ENCODE peak calls at places on chromosomes 5 and 9, in four cellular contexts. G is progenitor cell of endocrine pancreas, H is NCI-H446 treated with DMSO at 0.1 percent for 48 hours, C is HEK293T. S is an unnamed sample.

GRCh38 chr9:123310551-123311249 is 42.3 kb upstream of the STRBP start:
- DNase-seq in G (no peak), H (no peak), C (no peak), S (no peak)

GRCh38 chr5:145830594-145830993 is 4.5 kb downstream of the PRELID2 start:
- DNase-seq in G (no peak), H (no peak), C (no peak), S (no peak)

GRCh38 chr9:106976772-106977171 is 113.8 kb downstream of the ZNF462 start:
- DNase-seq in G (no peak), H (no peak), C (no peak), S (no peak)

GRCh38 chr9:83034587-83034986 is 28.4 kb downstream of the RASEF start:
- DNase-seq in G (no peak), H (no peak), C (no peak), S (no peak)

GRCh38 chr5:178216779-178217178 is 12.4 kb downstream of the HNRNPAB start:
- DNase-seq in G (no peak), H (no peak), C (no peak), S (peak; percentile 18)

GRCh38 chr5:132009706-132010405 is 1.6 kb downstream of the ACSL6 start:
- DNase-seq in G (no peak), H (no peak), C (no peak), S (no peak)

GRCh38 chr9:27569406-27569805 is 3.9 kb downstream of the C9orf72 start:
- DNase-seq in G (no peak), H (no peak), C (no peak), S (no peak)

GRCh38 chr5:178483620-178484019 is 106.6 kb downstream of the COL23A1 start:
- DNase-seq in G (no peak), H (no peak), C (no peak), S (no peak)

GRCh38 chr5:51484326-51484725 is 101.1 kb downstream of the ISL1 start:
- DNase-seq in G (no peak), H (no peak), C (no peak), S (no peak)

GRCh38 chr5:17802256-17802655 is 168.0 kb downstream of the TAF11L14 start:
- DNase-seq in G (no peak), H (peak; percentile 85), C (no peak), S (no peak)

GRCh38 chr9:36336511-36336910 is 63.6 kb downstream of the RNF38 start:
- DNase-seq in G (no peak), H (no peak), C (no peak), S (no peak)

GRCh38 chr5:173057062-173057924 is 1.1 kb downstream of the CREBRF start:
- DNase-seq in G (peak; percentile 99), H (peak; percentile 88), C (peak; percentile 98), S (peak; percentile 100)

GRCh38 chr9:132024589-132024988 is 55.1 kb downstream of the MED27 start:
- DNase-seq in G (no peak), H (no peak), C (no peak), S (no peak)

GRCh38 chr5:149320791-149321330 is 24.4 kb upstream of the GRPEL2 start:
- DNase-seq in G (peak; percentile 25), H (peak; percentile 45), C (peak; percentile 50), S (peak; percentile 97)

GRCh38 chr5:98201006-98201620 is 572.4 kb upstream of the RGMB start:
- DNase-seq in G (no peak), H (no peak), C (no peak), S (no peak)